ENCODE peak calls at places on chromosomes 5 and 9, in four cellular contexts. B is fibroblast of lung, Z is HCT116, W is MM.1S. R is an unnamed sample.

GRCh38 chr5:98753507-98753906 is 20.0 kb upstream of the RGMB start:
- DNase-seq in B (no peak), Z (no peak), W (no peak), R (no peak)

GRCh38 chr5:6875376-6875775 is 162.1 kb downstream of the TENT4A start:
- DNase-seq in B (no peak), Z (no peak), W (no peak), R (no peak)

GRCh38 chr5:11878846-11879245 is 25.4 kb downstream of the CTNND2 start:
- DNase-seq in B (no peak), Z (no peak), W (no peak), R (no peak)

GRCh38 chr9:20220286-20220685 is 402.0 kb downstream of the MLLT3 start:
- DNase-seq in B (peak; percentile 7), Z (no peak), W (no peak), R (no peak)

GRCh38 chr9:132319421-132320110 is 35.2 kb downstream of the SETX start:
- DNase-seq in B (no peak), Z (no peak), W (no peak), R (peak; percentile 35)

GRCh38 chr5:92544042-92544441 is 1037.0 kb downstream of the NR2F1-AS1 start:
- DNase-seq in B (no peak), Z (no peak), W (no peak), R (no peak)

GRCh38 chr5:1962619-1963355 is 80.1 kb upstream of the IRX4 start:
- DNase-seq in B (no peak), Z (no peak), W (no peak), R (no peak)

GRCh38 chr9:113593682-113594281 is 130.3 kb downstream of the RGS3 start:
- DNase-seq in B (peak; percentile 96), Z (peak; percentile 49), W (no peak), R (peak; percentile 98)

GRCh38 chr5:135218486-135218755 is 180.6 kb downstream of the MACROH2A1 start:
- DNase-seq in B (no peak), Z (no peak), W (no peak), R (no peak)

GRCh38 chr5:10123254-10123989 is 126.3 kb downstream of the ATPSCKMT start:
- DNase-seq in B (no peak), Z (no peak), W (no peak), R (no peak)

GRCh38 chr9:14320272-14321245 is 6.6 kb upstream of the NFIB start:
- DNase-seq in B (peak; percentile 99), Z (no peak), W (peak; percentile 16), R (no peak)

GRCh38 chr9:34987160-34988040 is 2.1 kb upstream of the DNAJB5 start:
- DNase-seq in B (no peak), Z (no peak), W (no peak), R (no peak)

GRCh38 chr5:95519681-95520080 is 35.1 kb downstream of the SKIC3 start:
- DNase-seq in B (no peak), Z (no peak), W (no peak), R (no peak)

GRCh38 chr5:14417232-14417730 is 164.3 kb upstream of the OTULINL start:
- DNase-seq in B (peak; percentile 39), Z (no peak), W (no peak), R (no peak)

GRCh38 chr5:14419686-14420085 is 161.9 kb upstream of the OTULINL start:
- DNase-seq in B (no peak), Z (no peak), W (no peak), R (no peak)

GRCh38 chr5:14417792-14418765 is 163.5 kb upstream of the OTULINL start:
- DNase-seq in B (peak; percentile 47), Z (no peak), W (no peak), R (no peak)

GRCh38 chr5:14421851-14422250 is 159.7 kb upstream of the OTULINL start:
- DNase-seq in B (no peak), Z (no peak), W (no peak), R (no peak)

DNA sequence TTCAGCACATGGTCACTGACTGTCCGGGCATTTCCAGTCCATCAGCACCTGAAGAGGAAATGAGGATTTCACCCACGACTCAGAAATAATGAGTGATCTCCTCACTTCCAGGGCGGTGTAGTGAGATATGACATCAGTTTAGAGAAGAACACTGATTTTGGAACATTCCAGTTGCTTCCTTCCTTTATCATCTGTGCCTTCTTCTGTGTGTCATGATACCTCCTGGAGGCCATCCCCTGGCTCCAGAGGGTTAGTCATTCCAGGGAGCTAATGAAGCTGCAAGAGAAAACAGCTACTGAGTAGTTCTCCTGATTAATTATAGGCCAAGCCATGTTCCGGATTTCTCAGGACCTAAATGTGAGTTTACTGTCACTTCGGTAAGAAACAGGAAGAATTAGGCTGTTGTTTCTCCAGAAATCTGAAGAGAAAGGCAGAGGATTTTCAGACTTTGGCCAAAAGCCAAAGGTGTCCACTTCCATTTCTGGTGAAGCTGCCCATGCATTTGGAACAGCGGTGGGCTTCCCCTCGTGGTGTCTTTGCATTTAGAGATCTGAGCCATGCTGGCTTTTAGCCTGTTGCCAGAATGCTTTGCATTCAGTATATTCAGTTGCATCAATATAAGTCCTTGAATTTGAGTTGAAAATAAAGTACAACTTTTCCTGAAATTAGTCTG is 161.3 kb upstream of the OTULINL start:
- DNase-seq in B (no peak), Z (no peak), W (no peak), R (no peak)
- H3K4me1 ChIP-seq in B (peaks cover 25% of the 10 kb centered on the region), Z (peaks cover 6% of the 10 kb centered on the region), W (no peaks in the 10 kb centered on the region), R (peaks cover 56% of the 10 kb centered on the region)

GRCh38 chr9:135088979-135089847 is 1.7 kb downstream of the OLFM1 start:
- DNase-seq in B (no peak), Z (no peak), W (no peak), R (no peak)

GRCh38 chr9:135090081-135090480 is 2.6 kb downstream of the OLFM1 start:
- DNase-seq in B (no peak), Z (no peak), W (no peak), R (no peak)

GRCh38 chr9:135087489-135087791 is at the start of gene OLFM1:
- DNase-seq in B (peak; percentile 47), Z (peak; percentile 38), W (no peak), R (peak; percentile 92)

GRCh38 chr9:135087899-135088347 is 455 bp downstream of the OLFM1 start:
- DNase-seq in B (no peak), Z (no peak), W (no peak), R (peak; percentile 53)

DNA sequence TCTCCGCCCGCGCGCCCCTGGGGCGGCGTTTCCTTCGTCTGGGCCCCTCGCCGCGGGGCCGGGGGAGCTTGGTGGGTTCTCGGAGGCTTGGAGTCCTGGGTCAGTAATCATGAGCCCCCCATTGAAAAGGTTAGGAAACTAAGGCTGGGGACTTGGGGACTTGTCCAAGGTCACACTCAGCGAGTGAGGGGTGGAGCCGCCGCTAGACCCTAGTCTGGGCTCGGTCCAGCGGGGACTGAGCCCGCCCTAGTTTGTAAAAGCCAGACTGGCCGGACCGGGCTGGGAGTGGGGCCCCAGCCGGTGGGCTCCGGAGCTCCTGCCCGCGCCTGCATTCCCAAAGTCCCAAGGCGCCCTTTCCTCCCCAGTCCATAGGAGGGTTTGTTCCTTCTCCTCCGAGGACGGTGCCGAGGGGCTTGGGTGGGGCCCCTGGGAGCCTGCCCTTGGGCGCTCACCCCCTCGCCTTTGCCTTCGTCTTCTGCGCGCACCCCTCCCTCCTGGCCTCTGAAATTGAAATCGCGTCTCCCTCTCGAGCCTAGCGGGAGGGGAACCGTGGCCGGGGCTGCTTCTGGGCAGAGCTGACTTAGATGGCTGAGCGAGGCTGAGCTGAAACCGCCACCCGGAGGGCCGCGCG is 995 bp downstream of the OLFM1 start:
- DNase-seq in B (no peak), Z (no peak), W (no peak), R (peak; percentile 31)
- TF ChIP-seq EZH2 in B (peak; percentile 41), Z (no peak), W (no peak), R (peak; percentile 95)

GRCh38 chr5:65555266-65555665 is 7.7 kb downstream of the CENPK start:
- DNase-seq in B (peak; percentile 20), Z (no peak), W (no peak), R (no peak)
- H2AFZ ChIP-seq in B (peak overlapping the region; percentile 56), Z (no peak overlapping the region), W (no peak overlapping the region), R (no peak overlapping the region)

GRCh38 chr9:106954562-106954961 is 91.6 kb downstream of the ZNF462 start:
- DNase-seq in B (no peak), Z (no peak), W (no peak), R (no peak)
- H3K4me1 ChIP-seq in B (peaks cover 2% of the 10 kb centered on the region), Z (peaks cover 5% of the 10 kb centered on the region), W (no peaks in the 10 kb centered on the region), R (no peaks in the 10 kb centered on the region)